ENCODE peak calls at places on chromosome 2, in four cellular contexts. I is K562, N is GM12878, H is HepG2. W is an unnamed sample.
A peak's percentile ranks its signal among the peaks of the same experiment; 100 is the strongest.

GRCh38 chr2:219252900-219253752 is at the start of gene TUBA4B:
- DNase-seq in H (no peak), N (no peak), I (peak; percentile 50), W (no peak)

GRCh38 chr2:165868211-165868610 is 74.2 kb upstream of the GALNT3 start:
- DNase-seq in I (no peak), H (no peak), N (no peak), W (peak; percentile 17)

GRCh38 chr2:56898986-56899385 is 715.2 kb downstream of the CCDC85A start:
- DNase-seq in H (no peak), N (no peak), I (no peak), W (no peak)

GRCh38 chr2:5391361-5391760 is 300.8 kb upstream of the SOX11 start:
- DNase-seq in N (no peak), H (no peak), I (no peak), W (no peak)

GRCh38 chr2:62343636-62344349 is 147.9 kb downstream of the B3GNT2 start:
- DNase-seq in I (no peak), H (no peak), N (no peak), W (no peak)

GRCh38 chr2:9380702-9381628 is 42.4 kb downstream of the ITGB1BP1 start:
- DNase-seq in H (peak; percentile 85), N (no peak), I (no peak), W (no peak)

GRCh38 chr2:152421521-152422367 is 86.8 kb downstream of the FMNL2 start:
- DNase-seq in N (no peak), H (peak; percentile 89), I (no peak), W (peak; percentile 39)

GRCh38 chr2:30679416-30680088 is 127.7 kb downstream of the CAPN13 start:
- DNase-seq in H (no peak), N (no peak), I (no peak), W (peak; percentile 2)

GRCh38 chr2:54531558-54531957 is 75.4 kb downstream of the SPTBN1 start:
- DNase-seq in I (no peak), H (no peak), N (no peak), W (no peak)

GRCh38 chr2:106280224-106280623 is 86.1 kb upstream of the UXS1 start:
- DNase-seq in H (no peak), N (no peak), I (no peak), W (no peak)

GRCh38 chr2:44772131-44772530 is 169.4 kb upstream of the SIX3 start:
- DNase-seq in H (no peak), I (no peak), N (no peak), W (no peak)

GRCh38 chr2:174337337-174338154 is 2.8 kb downstream of the SP9 start:
- DNase-seq in N (no peak), I (peak; percentile 51), H (no peak), W (peak; percentile 37)

GRCh38 chr2:69667805-69668382 is 24.4 kb upstream of the AAK1 start:
- DNase-seq in H (no peak), N (no peak), I (no peak), W (no peak)

GRCh38 chr2:211228559-211228958 is 672.2 kb downstream of the CPS1 start:
- DNase-seq in H (no peak), N (no peak), I (no peak), W (no peak)

GRCh38 chr2:134175834-134176233 is 78.0 kb upstream of the MGAT5 start:
- DNase-seq in I (no peak), N (no peak), H (no peak), W (no peak)

GRCh38 chr2:72155151-72155550 is 7.5 kb upstream of the CYP26B1 start:
- DNase-seq in I (no peak), H (no peak), N (no peak), W (no peak)

GRCh38 chr2:130351495-130352125 is 4.2 kb upstream of the PTPN18 start:
- DNase-seq in H (no peak), N (no peak), I (no peak), W (no peak)

GRCh38 chr2:16626497-16626896 is 39.1 kb downstream of the CYRIA start:
- DNase-seq in I (no peak), H (no peak), N (no peak), W (no peak)

DNA sequence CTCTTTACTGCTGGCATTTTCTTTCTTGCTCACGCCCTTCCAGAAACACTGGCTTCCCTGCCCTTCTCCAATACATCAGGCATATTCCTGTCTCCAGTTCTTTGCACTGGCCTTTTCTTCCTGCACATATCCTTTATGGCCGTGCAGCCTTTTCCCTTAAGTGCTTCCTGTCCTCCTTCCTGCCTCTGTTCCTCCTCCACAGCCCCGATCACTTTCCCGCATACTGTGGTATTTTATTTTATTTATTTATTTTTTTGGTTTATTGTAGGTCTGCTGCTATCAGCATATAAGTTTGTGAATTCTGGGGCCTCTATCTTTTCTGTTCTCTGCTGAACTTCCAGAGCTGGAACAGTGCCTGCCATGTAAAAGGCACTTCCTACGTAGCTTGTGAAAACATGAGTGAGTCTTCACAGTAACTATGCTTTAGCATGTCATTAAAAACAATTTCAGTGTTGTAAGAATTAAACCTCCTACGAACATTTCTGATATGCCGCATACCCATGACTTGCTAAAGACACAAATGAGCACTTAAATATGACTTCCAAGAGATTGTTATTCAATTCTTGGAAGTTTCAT is 289.1 kb downstream of the TRIB2 start:
- DNase-seq in N (no peak), I (no peak), H (no peak), W (no peak)
- TF ChIP-seq SP1 in N (no peak), I (no peak), H (no peak), W (no peak)

GRCh38 chr2:42051168-42052125 is 3.6 kb downstream of the PKDCC start:
- DNase-seq in I (no peak), N (no peak), H (peak; percentile 44), W (no peak)
- TF ChIP-seq FOXK2 in I (no peak), N (no peak), H (no peak), W (no peak)

DNA sequence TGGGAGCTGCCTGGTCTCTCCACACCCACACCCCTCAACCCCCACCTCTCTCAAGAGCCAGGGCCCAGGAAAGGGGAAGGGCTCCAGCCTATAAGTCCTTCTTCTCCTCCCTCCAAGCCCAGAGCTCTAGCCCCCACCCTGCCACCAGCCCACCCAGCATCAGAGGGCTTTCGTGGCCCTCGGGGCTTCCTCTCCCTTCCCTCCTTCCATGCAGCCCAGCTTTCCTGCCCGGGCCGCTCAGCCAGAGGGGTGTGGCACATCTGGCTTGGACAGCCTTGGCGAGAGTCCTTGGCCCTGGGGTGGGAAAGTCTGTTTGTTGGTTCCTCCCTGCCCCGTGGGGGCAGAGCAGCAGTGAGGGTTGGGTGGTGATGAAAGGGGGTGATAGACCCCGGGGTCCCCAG is 7.1 kb downstream of the TNS1 start:
- DNase-seq in N (no peak), I (no peak), H (no peak), W (no peak)
- TF ChIP-seq SP1 in N (no peak), I (no peak), H (no peak), W (no peak)

GRCh38 chr2:150413416-150413815 is 74.1 kb downstream of the RND3 start:
- DNase-seq in I (no peak), H (no peak), N (no peak), W (no peak)
- TF ChIP-seq FOXK2 in I (no peak), H (no peak), N (no peak), W (no peak)

GRCh38 chr2:100592226-100592625 is 29.4 kb downstream of the PDCL3 start:
- DNase-seq in I (no peak), H (no peak), N (no peak), W (no peak)

GRCh38 chr2:100589527-100589926 is 26.7 kb downstream of the PDCL3 start:
- DNase-seq in I (no peak), N (no peak), H (no peak), W (no peak)

GRCh38 chr2:100584811-100585210 is 22.0 kb downstream of the PDCL3 start:
- DNase-seq in I (no peak), H (no peak), N (no peak), W (no peak)

DNA sequence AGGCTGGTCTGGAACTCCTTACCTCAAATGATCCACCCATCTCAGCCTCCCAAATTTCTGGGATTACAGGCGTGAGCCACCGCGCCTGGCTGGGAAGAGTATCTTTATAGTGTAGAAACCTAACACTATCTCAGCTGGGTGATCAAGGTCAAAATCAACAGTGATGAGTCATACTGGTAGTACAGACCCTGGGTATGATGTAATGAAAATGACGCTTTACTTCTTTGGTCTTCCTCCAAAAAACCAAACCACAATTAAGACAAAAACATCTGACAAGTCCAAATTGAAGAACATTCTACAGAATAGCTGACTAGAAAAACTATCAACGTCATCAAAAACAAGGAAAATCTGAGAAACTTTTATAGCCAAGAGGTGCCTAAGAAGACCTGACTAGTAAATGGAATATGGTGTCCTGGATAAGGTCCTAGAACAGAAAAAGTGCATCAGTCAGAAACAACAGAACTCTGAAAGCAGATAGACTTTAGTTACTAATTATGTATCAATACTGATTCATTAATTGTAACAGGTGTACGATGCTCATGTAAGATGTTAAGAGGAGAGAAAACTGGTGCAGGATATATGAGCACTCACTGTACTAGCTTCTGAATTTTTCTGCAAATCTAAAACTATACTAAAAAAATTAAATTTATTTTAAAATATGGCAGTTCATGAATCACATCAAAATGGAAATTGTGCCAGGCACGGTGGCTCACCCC is 25.4 kb downstream of the PDCL3 start:
- DNase-seq in I (peak; percentile 35), N (peak; percentile 38), H (no peak), W (no peak)
- TF ChIP-seq SP1 in I (no peak), N (no peak), H (no peak), W (no peak)

GRCh38 chr2:181685150-181685688 is 4.9 kb upstream of the NEUROD1 start:
- DNase-seq in H (no peak), I (no peak), N (no peak), W (no peak)
- TF ChIP-seq FOXK2 in H (no peak), I (no peak), N (no peak), W (no peak)

W was measured in HEK293T.